ENCODE peak calls at places on chromosomes 13 and 19, in eight cellular contexts. T is stomach; U is GM23338; I is heart left ventricle; A is esophagus squamous epithelium; Q is CD4-positive, alpha-beta T cell; V is neural progenitor cell; L is ovary. R is an unnamed sample. For H3K27me3, the result is how much of the 10 kb centered on the place peaks cover.

GRCh38 chr19:16897572-16898056 is 8.8 kb downstream of the F2RL3 start:
- DNase-seq in T (peak), U (no peak), I (no peak), A (no peak), Q (no peak), V (no peak), L (no peak), R (no peak)

GRCh38 chr13:96025283-96025682 is 27.9 kb downstream of the UGGT2 start:
- DNase-seq in T (no peak), U (no peak), I (no peak), A (no peak), Q (no peak), V (no peak), L (no peak), R (no peak)

GRCh38 chr19:17406039-17406886 is 833 bp upstream of the BST2 start:
- DNase-seq in T (no peak), U (no peak), I (no peak), A (no peak), Q (no peak), V (no peak), L (no peak), R (no peak)

GRCh38 chr13:98471895-98472294 is 105.0 kb downstream of the STK24 start:
- DNase-seq in T (peak), U (no peak), I (peak), A (no peak), Q (no peak), V (no peak), L (no peak), R (no peak)

GRCh38 chr19:55353803-55354697 is 469 bp downstream of the COX6B2 start:
- DNase-seq in T (peak), U (peak), I (peak), A (no peak), Q (peak), V (peak), L (peak), R (peak)

GRCh38 chr19:8615022-8615421 is 4.5 kb upstream of the ADAMTS10 start:
- DNase-seq in T (no peak), U (no peak), I (no peak), A (no peak), Q (no peak), V (no peak), L (no peak), R (no peak)

GRCh38 chr13:77740931-77741586 is 43.6 kb downstream of the SLAIN1 start:
- DNase-seq in T (no peak), U (no peak), I (no peak), A (no peak), Q (no peak), V (no peak), L (no peak), R (no peak)

GRCh38 chr13:97946951-97947588 is 6.4 kb upstream of the IPO5 start:
- DNase-seq in T (no peak), U (no peak), I (no peak), A (no peak), Q (no peak), V (no peak), L (no peak), R (no peak)

GRCh38 chr19:11624064-11624463 is 26.8 kb downstream of the ZNF627 start:
- DNase-seq in T (no peak), U (no peak), I (no peak), A (no peak), Q (no peak), V (no peak), L (no peak), R (no peak)

GRCh38 chr13:79775830-79776229 is 294.9 kb downstream of the NDFIP2 start:
- DNase-seq in T (peak), U (peak), I (no peak), A (no peak), Q (no peak), V (peak), L (no peak), R (no peak)

GRCh38 chr13:50512602-50513527 is 330.6 kb downstream of the DLEU7 start:
- DNase-seq in T (peak), U (no peak), I (peak), A (peak), Q (peak), V (peak), L (peak), R (peak)

GRCh38 chr13:44902793-44903192 is 86.5 kb downstream of the NUFIP1 start:
- DNase-seq in T (no peak), U (no peak), I (no peak), A (no peak), Q (no peak), V (no peak), L (no peak), R (no peak)

GRCh38 chr13:33490461-33491327 is 205.1 kb upstream of the STARD13 start:
- DNase-seq in T (no peak), U (peak), I (no peak), A (no peak), Q (no peak), V (peak), L (no peak), R (peak)

GRCh38 chr13:27970382-27971235 is 1.5 kb upstream of the CDX2 start:
- DNase-seq in T (peak), U (no peak), I (no peak), A (no peak), Q (no peak), V (peak), L (no peak), R (no peak)

GRCh38 chr19:12047868-12048267 is 4.9 kb downstream of the ZNF878 start:
- DNase-seq in T (no peak), U (no peak), I (no peak), A (no peak), Q (no peak), V (no peak), L (no peak), R (no peak)

DNA sequence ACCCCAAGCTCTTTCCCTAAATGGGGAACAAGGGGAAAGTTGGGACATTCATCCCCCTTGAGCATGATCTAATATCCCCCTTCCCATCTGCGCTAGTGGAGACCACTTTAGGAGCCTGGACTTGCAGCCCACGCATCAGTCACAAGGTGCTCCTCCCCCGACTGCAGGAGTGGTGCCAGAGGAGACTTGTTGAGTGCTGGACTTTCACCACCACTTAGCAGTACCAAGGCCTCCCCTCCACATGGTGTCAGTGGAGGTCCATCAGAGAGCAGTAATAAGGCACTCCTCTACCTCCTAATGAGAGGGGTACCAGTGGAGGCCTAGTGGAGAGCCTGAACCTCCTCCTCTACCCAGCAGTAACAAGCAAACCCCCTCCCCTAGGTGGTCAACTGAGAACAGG is 22.5 kb downstream of the CAB39L start:
- DNase-seq in T (no peak), U (peak), I (no peak), A (no peak), Q (no peak), V (peak), L (no peak), R (no peak)
- TF ChIP-seq CTCF in T (no peak), U (peak), I (no peak), A (no peak), Q (no peak), V (peak), L (no peak), R (no peak)

DNA sequence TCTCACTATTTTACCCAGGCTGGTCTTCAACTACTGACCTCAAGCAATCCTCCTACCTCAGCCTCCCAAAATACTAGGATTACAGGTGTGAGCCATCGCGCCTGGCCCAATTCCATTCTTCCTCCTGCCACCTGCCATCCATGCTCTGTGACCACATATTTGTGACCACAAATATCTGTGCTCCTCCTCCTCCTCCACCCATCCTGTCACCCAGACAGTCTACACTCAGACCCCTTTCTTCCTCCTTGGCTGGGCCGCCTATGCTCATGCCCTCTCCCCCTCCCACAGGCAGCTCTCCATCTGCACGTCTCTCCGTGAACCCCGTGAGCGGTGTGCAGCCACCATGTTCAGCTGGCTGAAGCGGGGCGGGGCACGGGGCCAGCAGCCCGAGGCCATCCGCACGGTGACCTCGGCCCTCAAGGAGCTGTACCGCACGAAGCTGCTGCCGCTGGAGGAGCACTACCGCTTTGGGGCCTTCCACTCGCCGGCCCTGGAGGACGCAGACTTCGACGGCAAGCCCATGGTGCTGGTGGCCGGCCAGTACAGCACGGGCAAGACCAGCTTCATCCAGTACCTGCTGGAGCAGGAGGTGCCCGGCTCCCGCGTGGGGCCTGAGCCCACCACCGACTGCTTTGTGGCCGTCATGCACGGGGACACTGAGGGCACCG is 3.2 kb downstream of the EHD2 start:
- DNase-seq in T (no peak), U (no peak), I (no peak), A (no peak), Q (no peak), V (no peak), L (no peak), R (no peak)
- H3K27ac ChIP-seq in T (no peak), U (no peak), I (peak), A (peak), Q (no peak), V (no peak), L (peak), R (peak)

GRCh38 chr19:51274371-51274770 is 23.5 kb downstream of the SIGLECL1 start:
- DNase-seq in T (no peak), U (no peak), I (no peak), A (no peak), Q (no peak), V (no peak), L (no peak), R (no peak)
- H3K27me3 ChIP-seq in T (under half), U (under half), I (under half), A (under half), Q (under half), V (under half), L (under half), R (under half)

GRCh38 chr19:34173145-34173956 is 1.0 kb downstream of the LSM14A start:
- DNase-seq in T (peak), U (peak), I (peak), A (no peak), Q (peak), V (peak), L (peak), R (peak)
- TF ChIP-seq CTCF in T (no peak), U (no peak), I (no peak), A (peak), Q (no peak), V (no peak), L (no peak), R (no peak)

GRCh38 chr19:18515959-18516358 is 5.9 kb downstream of the ELL start:
- DNase-seq in T (no peak), U (no peak), I (no peak), A (no peak), Q (no peak), V (no peak), L (no peak), R (no peak)
- H3K27ac ChIP-seq in T (no peak), U (no peak), I (no peak), A (peak), Q (no peak), V (no peak), L (no peak), R (peak)

GRCh38 chr13:109207618-109208017 is 578.2 kb downstream of the MYO16 start:
- DNase-seq in T (no peak), U (no peak), I (no peak), A (no peak), Q (no peak), V (no peak), L (no peak), R (no peak)

GRCh38 chr13:109211616-109212015 is 574.8 kb downstream of the IRS2 start:
- DNase-seq in T (no peak), U (no peak), I (no peak), A (no peak), Q (no peak), V (peak), L (no peak), R (no peak)

GRCh38 chr13:109208522-109208921 is 577.9 kb downstream of the IRS2 start:
- DNase-seq in T (no peak), U (no peak), I (no peak), A (no peak), Q (no peak), V (no peak), L (no peak), R (no peak)

GRCh38 chr13:109206616-109207015 is 577.2 kb downstream of the MYO16 start:
- DNase-seq in T (no peak), U (no peak), I (no peak), A (no peak), Q (no peak), V (no peak), L (no peak), R (no peak)

DNA sequence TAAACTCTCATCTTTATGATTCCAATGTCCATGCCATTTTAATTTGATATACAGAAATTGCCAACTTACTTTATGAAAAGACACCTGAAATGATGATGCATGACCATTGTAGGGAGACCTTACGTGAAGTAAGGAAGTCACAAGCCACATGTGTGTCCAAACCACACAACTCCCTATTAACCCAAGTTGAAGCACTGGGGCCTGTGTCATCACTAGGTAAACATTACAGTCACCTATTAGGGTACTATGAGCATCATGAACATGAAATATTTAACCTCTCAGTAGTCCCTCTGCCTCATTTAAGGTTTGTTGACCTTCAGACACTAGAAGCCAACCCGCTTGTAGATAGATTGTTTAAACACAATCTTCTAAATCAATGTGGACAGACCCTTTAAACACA is 576.9 kb downstream of the IRS2 start:
- DNase-seq in T (no peak), U (no peak), I (no peak), A (no peak), Q (no peak), V (no peak), L (no peak), R (no peak)
- H3K27me3 ChIP-seq in T (under half), U (under half), I (under half), A (under half), Q (under half), V (under half), L (under half), R (under half)

GRCh38 chr13:39378293-39378692 is 224.7 kb downstream of the LHFPL6 start:
- DNase-seq in T (no peak), U (no peak), I (no peak), A (no peak), Q (no peak), V (no peak), L (no peak), R (no peak)

GRCh38 chr13:39379118-39379517 is 223.9 kb downstream of the LHFPL6 start:
- DNase-seq in T (no peak), U (no peak), I (no peak), A (no peak), Q (no peak), V (no peak), L (no peak), R (no peak)

GRCh38 chr13:39381456-39381855 is 221.5 kb downstream of the LHFPL6 start:
- DNase-seq in T (no peak), U (no peak), I (no peak), A (no peak), Q (no peak), V (no peak), L (no peak), R (no peak)

GRCh38 chr13:39377699-39378098 is 225.3 kb downstream of the LHFPL6 start:
- DNase-seq in T (no peak), U (no peak), I (no peak), A (no peak), Q (no peak), V (no peak), L (no peak), R (no peak)

DNA sequence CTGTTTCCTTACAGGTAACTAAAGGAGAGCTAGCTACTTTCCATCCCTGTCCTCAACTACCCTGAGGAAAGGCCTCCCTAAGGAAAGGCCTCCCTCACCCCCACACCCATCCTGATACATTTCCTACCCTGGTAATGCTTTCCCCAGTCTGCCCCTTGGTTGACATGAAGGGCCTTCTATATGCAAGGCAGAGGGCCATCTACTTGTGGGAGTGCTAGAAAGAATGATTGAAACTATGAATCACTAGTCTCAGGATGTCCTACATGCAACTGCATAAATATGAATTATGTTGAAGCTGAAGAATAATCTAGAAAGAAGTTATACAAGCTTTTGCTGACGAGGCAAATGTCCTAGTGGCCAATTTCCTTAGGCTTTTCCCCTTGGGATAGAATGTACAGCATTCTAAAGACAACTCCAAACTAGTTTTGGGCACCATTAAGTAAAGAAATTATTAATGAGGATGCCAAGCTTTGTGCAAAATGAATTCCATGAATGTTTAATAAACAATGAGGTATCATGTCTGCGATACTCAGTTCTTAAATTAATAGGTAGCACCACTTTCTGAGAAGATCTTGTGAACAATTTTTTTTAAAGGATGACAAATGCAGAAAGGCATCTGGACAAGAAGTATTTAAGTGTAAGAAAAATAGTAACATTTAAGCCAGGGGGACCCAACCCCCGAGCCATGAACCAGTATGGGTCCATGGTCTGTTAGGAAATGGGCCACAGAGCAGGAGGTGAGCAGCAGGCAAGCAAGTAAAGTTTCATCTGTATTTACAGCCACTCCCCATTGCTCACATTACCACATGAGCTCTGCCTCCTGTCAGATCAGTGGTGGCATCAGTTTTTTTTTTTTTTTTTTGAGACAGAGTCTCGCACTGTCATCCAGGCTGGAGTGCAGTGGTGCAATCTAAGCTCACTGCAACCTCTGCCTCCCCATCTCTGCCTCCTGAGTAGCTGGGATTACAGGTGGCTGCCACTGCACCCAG is 223.0 kb downstream of the LHFPL6 start:
- DNase-seq in T (no peak), U (no peak), I (no peak), A (no peak), Q (no peak), V (no peak), L (no peak), R (no peak)
- TF ChIP-seq CTCF in T (no peak), U (no peak), I (no peak), A (no peak), Q (no peak), V (no peak), L (no peak), R (no peak)

GRCh38 chr13:43122706-43123268 is 99.4 kb downstream of the DNAJC15 start:
- DNase-seq in T (no peak), U (no peak), I (no peak), A (no peak), Q (no peak), V (peak), L (no peak), R (no peak)
- H3K27ac ChIP-seq in T (no peak), U (no peak), I (no peak), A (no peak), Q (no peak), V (peak), L (no peak), R (no peak)

DNA sequence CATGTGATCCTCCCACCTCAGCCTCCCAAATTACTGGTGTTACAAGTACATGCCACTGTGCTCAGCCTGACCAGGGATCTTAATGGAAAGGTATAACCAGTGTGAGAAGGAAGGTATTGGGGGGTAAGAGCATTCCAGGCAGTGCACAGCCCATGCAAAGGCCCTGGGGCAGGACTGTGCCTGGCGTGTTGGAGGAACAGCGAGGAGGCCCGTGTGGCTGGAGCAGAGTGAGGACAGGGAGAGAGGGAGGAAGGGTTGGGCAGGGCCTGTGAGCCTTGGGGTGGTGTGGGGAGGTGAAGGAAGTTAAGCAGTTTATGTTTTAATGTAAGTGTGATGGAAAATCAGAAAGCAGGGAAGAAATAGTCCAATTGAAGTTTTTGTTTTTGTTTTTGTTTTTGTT is 1.6 kb downstream of the TMIGD2 start:
- DNase-seq in T (no peak), U (no peak), I (no peak), A (no peak), Q (no peak), V (no peak), L (no peak), R (no peak)
- H3K27me3 ChIP-seq in T (half or more), U (under half), I (under half), A (under half), Q (under half), V (under half), L (under half), R (under half)

R was measured in uterus.